ENCODE peak calls at places on chromosomes 6 and 20, in eight cellular contexts. X, J, S, B, Z, R, D and W are unnamed samples.
A peak's percentile ranks its signal among the peaks of the same experiment; 100 is the strongest.

GRCh38 chr6:127186889-127187288 is 68.4 kb downstream of the RSPO3 start:
- DNase-seq in X (peak; percentile 3), J (no peak), S (peak; percentile 64), B (peak; percentile 64), Z (no peak), R (no peak), D (peak; percentile 39), W (peak; percentile 92)

GRCh38 chr6:122014961-122015360 is 384.5 kb upstream of the HSF2 start:
- DNase-seq in X (no peak), J (no peak), S (no peak), B (no peak), Z (no peak), R (no peak), D (no peak), W (no peak)

GRCh38 chr6:101069191-101069795 is 188.2 kb upstream of the ASCC3 start:
- DNase-seq in X (no peak), J (no peak), S (no peak), B (no peak), Z (no peak), R (no peak), D (no peak), W (no peak)

GRCh38 chr6:116111552-116112528 is 11.2 kb downstream of the NT5DC1 start:
- DNase-seq in X (peak; percentile 8), J (no peak), S (peak; percentile 53), B (no peak), Z (no peak), R (peak; percentile 46), D (peak; percentile 42), W (no peak)

GRCh38 chr6:158464483-158464882 is 95.4 kb upstream of the TMEM181 start:
- DNase-seq in X (no peak), J (no peak), S (no peak), B (no peak), Z (no peak), R (no peak), D (no peak), W (no peak)

GRCh38 chr20:36644713-36645109 is 1.3 kb downstream of the SLA2 start:
- DNase-seq in X (no peak), J (no peak), S (no peak), B (no peak), Z (no peak), R (no peak), D (no peak), W (no peak)

GRCh38 chr6:71478834-71479541 is 190.4 kb downstream of the OGFRL1 start:
- DNase-seq in X (no peak), J (no peak), S (no peak), B (no peak), Z (no peak), R (peak; percentile 95), D (no peak), W (no peak)

GRCh38 chr6:149840345-149841075 is 23.6 kb downstream of the LRP11 start:
- DNase-seq in X (peak; percentile 89), J (peak; percentile 56), S (peak; percentile 92), B (peak; percentile 93), Z (no peak), R (peak; percentile 66), D (peak; percentile 71), W (no peak)

GRCh38 chr6:71349395-71349794 is 60.8 kb downstream of the OGFRL1 start:
- DNase-seq in X (no peak), J (no peak), S (no peak), B (no peak), Z (no peak), R (peak; percentile 53), D (no peak), W (no peak)

GRCh38 chr6:157047951-157048350 is 270.8 kb downstream of the ARID1B start:
- DNase-seq in X (no peak), J (no peak), S (no peak), B (no peak), Z (no peak), R (no peak), D (no peak), W (no peak)

GRCh38 chr6:148751233-148751632 is 4.4 kb downstream of the UST start:
- DNase-seq in X (no peak), J (no peak), S (no peak), B (no peak), Z (no peak), R (no peak), D (no peak), W (no peak)

DNA sequence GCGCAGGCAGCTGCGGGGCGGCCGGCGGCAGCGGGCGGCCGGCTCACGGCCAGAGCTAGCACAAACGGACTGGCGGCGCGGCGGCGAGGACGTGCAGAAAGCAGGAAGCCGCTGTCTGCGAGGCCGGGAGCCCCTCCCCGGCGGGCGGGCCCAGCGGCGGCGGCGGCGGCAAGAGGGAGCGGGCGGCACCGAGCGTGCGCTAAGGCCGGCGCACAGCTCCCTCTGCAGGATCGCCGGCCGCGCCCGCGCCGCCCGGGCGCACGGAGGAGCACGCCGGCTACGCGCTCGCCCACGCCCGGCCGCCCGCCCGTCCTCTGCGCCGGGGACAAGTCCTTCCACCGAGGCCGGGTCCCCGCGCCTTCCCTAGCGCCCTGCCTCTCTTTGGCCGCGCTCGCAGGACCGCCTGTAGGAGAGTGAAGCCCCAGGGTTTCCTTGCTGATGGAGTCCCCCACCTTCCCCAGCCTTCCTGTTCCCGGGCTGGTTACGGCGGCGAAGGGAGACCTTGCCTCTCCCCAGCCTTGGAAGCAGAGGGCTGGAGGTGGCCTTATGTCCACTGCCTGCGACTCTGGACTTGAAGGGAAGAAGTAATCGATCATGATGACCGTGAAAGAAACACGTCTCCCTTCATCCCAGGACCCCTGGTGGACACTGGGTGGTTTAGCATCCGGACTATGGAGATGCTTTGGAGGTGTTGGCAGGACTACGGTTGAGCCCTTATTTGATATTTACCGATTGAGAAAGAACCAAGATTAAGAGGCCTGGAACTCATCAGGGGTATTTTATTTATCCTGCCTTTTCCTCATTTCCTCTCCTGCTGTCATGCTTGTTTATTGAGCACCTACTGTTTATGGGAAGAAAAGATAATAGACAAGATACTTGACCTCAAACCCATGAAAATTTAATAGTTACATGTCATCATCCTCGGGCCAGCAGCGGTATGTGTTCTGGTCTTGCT is at the start of gene PREP:
- DNase-seq in X (peak; percentile 82), J (peak; percentile 82), S (peak; percentile 90), B (peak; percentile 91), Z (peak; percentile 83), R (peak; percentile 85), D (peak; percentile 85), W (peak; percentile 98)
- TF ChIP-seq POLR2A in X (peak; percentile 64), J (peak; percentile 66), S (peak; percentile 67), B (peak; percentile 74), Z (no peak), R (peak; percentile 64), D (peak; percentile 55), W (no peak)

DNA sequence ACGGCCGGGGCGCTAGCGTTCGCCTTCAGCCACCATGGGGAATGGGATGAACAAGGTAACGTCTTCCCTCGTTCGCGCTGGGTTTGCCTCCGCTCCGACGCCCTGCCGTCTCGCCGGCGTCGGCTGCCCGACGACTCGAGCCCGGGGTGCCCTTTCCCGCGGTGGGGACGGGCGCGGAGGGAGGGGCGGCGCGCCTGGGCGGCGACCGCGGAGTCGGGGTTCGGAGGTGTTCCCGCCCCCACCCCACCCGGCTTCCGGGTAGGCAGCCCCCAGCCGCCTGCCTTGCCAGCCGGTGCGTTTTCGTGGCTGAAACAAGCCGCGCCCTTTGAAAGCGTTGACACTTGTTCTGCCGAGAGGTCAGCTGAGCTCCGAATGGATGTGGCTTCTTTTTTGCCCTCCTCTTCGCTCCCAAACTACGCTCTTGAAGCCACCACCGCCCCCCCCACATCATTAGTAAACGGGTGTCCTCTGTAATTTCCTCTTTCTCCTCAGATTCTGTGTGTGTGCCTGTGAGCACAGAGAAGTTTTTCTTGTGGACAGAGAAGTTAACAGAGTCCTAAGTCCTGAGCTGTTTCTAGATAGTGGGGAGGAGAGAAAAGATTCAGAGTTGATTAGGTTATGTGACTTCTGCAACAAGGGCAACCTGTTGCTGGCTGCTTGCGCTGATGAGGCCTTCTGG is 358 bp downstream of the DUSP22 start:
- DNase-seq in X (peak; percentile 19), J (peak; percentile 55), S (peak; percentile 75), B (peak; percentile 78), Z (peak; percentile 53), R (peak; percentile 63), D (peak; percentile 66), W (peak; percentile 98)
- TF ChIP-seq POLR2A in X (no peak), J (no peak), S (peak; percentile 6), B (no peak), Z (peak; percentile 73), R (no peak), D (no peak), W (no peak)

GRCh38 chr20:8133816-8134451 is 1.9 kb downstream of the PLCB1 start:
- DNase-seq in X (no peak), J (no peak), S (no peak), B (no peak), Z (no peak), R (peak; percentile 49), D (no peak), W (no peak)

GRCh38 chr20:8130840-8131526 is 1.1 kb upstream of the PLCB1 start:
- DNase-seq in X (no peak), J (no peak), S (no peak), B (no peak), Z (no peak), R (no peak), D (no peak), W (no peak)

GRCh38 chr20:8132015-8132631 is at the start of gene PLCB1:
- DNase-seq in X (peak; percentile 82), J (peak; percentile 87), S (peak; percentile 91), B (peak; percentile 89), Z (peak; percentile 74), R (peak; percentile 79), D (peak; percentile 92), W (peak; percentile 95)

GRCh38 chr20:8131598-8132014 is 460 bp upstream of the PLCB1 start:
- DNase-seq in X (no peak), J (no peak), S (no peak), B (peak; percentile 24), Z (no peak), R (no peak), D (peak; percentile 53), W (no peak)

DNA sequence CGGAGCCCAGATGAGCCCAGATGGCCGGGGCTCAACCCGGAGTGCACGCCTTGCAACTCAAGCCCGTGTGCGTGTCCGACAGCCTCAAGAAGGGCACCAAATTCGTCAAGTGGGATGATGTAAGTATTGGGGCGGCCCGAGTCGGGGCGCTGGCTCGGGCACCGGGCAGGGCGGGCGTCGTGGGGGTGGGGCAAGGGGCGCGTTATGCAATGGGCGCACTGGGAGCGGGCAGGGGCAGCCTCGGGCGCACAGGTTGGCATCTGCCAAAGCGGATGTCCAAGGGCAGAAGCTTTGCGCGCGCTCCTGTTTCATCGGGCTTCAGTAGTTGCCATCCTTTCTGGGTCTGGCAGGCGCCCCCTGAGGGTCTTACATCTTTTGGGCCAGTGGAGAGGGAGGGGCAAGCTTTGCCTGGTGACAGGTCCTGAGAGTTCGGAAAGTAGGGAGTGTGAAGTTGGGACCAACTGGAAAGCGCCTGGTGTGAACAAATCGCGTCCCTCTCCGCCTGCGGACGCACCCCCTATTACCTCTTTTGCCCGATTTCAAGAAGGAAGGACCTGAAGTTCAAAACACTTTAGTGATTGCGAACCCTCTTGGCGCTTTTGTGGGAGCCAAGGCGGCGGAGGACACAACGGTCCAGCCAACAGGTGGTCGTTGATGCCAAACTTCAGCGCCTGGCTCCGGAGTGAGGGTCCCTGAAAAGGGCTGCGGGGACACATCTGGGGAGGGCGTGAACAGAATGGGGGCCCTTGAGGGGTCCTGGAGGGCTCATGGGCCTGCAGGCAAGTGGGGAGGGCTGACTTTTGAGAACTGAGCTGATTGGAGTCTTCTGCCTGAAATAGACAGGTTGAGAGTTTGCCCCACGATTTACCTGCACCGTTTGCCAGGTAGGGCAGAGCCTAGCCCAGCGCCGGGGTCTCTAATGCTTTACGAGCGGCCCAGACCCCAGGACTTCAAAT is 844 bp downstream of the PLCB1 start:
- DNase-seq in X (no peak), J (peak; percentile 47), S (peak; percentile 77), B (peak; percentile 52), Z (no peak), R (peak; percentile 41), D (peak; percentile 56), W (peak; percentile 84)
- TF ChIP-seq POLR2A in X (no peak), J (no peak), S (no peak), B (no peak), Z (no peak), R (no peak), D (no peak), W (no peak)

GRCh38 chr20:58634818-58635665 is 16.0 kb upstream of the STX16 start:
- DNase-seq in X (no peak), J (peak; percentile 26), S (no peak), B (no peak), Z (peak; percentile 44), R (no peak), D (no peak), W (no peak)
- TF ChIP-seq POLR2A in X (no peak), J (no peak), S (no peak), B (no peak), Z (no peak), R (no peak), D (no peak), W (no peak)